ENCODE peak calls at places on chromosomes 5 and 9, in five cellular contexts. V, F, H, J and D are unnamed samples. For H3K9me3, the result is how much of the 10 kb centered on the place peaks cover.

GRCh38 chr5:7867260-7867659 is 1.6 kb downstream of the FASTKD3 start:
- DNase-seq in F (no peak), H (no peak), J (no peak), V (no peak), D (no peak)

GRCh38 chr9:130879863-130880411 is 16.7 kb downstream of the QRFP start:
- DNase-seq in V (no peak), J (no peak), H (no peak), F (no peak), D (peak)

GRCh38 chr5:108367679-108368334 is 14.1 kb downstream of the FBXL17 start:
- DNase-seq in V (no peak), J (no peak), F (no peak), H (no peak), D (no peak)

GRCh38 chr5:76999451-76999850 is 30.8 kb upstream of the AGGF1 start:
- DNase-seq in V (peak), J (no peak), H (no peak), F (no peak), D (no peak)

GRCh38 chr9:72203205-72203803 is 54.1 kb downstream of the GDA start:
- DNase-seq in F (no peak), V (peak), H (no peak), J (no peak), D (no peak)

GRCh38 chr5:173327948-173328895 is at the start of gene STC2:
- DNase-seq in F (peak), V (peak), H (no peak), J (peak), D (peak)

GRCh38 chr9:109856785-109857184 is 76.8 kb downstream of the PALM2AKAP2 start:
- DNase-seq in H (no peak), V (peak), F (no peak), J (no peak), D (peak)

GRCh38 chr5:142199388-142199787 is 90.8 kb downstream of the NDFIP1 start:
- DNase-seq in V (no peak), H (no peak), J (no peak), F (no peak), D (no peak)

GRCh38 chr5:64497390-64497789 is 8.4 kb upstream of the RGS7BP start:
- DNase-seq in H (no peak), J (no peak), F (no peak), V (peak), D (no peak)

GRCh38 chr5:169499990-169500389 is 83.6 kb upstream of the SPDL1 start:
- DNase-seq in V (no peak), J (no peak), H (no peak), F (no peak), D (no peak)

GRCh38 chr5:133596049-133596448 is 16.3 kb downstream of the FSTL4 start:
- DNase-seq in V (no peak), F (peak), H (no peak), J (peak), D (no peak)

GRCh38 chr5:132050136-132050535 is 10.3 kb upstream of the IL3 start:
- DNase-seq in V (no peak), H (peak), F (peak), J (peak), D (peak)

GRCh38 chr9:120402741-120403542 is 177.0 kb downstream of the CDK5RAP2 start:
- DNase-seq in J (no peak), F (no peak), V (peak), H (no peak), D (no peak)

GRCh38 chr5:166324372-166324771 is 1967.1 kb upstream of the WWC1 start:
- DNase-seq in H (no peak), F (no peak), J (no peak), V (no peak), D (no peak)

DNA sequence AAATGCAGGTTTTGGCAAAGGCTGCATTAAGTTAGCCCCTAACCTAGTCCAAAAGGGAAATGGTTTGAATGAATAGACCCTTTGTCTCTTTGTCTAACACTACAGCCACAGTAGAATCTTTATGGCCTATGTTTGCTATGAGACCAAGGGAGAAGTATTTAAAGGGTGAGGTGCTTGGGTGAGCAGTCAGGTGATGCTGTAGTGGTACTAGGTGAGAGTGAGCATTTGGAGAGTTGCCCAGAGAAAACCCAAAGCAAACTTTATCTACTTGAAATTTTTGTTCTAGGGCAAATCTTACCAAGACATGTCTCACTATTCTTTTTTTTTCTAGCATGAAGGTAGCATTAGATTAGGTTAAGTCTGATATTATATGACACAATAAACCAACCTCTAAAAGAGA is 1961.4 kb upstream of the WWC1 start:
- DNase-seq in J (no peak), V (no peak), H (no peak), F (no peak), D (no peak)
- H3K9me3 ChIP-seq in J (under half), V (under half), H (under half), F (under half), D (under half)

DNA sequence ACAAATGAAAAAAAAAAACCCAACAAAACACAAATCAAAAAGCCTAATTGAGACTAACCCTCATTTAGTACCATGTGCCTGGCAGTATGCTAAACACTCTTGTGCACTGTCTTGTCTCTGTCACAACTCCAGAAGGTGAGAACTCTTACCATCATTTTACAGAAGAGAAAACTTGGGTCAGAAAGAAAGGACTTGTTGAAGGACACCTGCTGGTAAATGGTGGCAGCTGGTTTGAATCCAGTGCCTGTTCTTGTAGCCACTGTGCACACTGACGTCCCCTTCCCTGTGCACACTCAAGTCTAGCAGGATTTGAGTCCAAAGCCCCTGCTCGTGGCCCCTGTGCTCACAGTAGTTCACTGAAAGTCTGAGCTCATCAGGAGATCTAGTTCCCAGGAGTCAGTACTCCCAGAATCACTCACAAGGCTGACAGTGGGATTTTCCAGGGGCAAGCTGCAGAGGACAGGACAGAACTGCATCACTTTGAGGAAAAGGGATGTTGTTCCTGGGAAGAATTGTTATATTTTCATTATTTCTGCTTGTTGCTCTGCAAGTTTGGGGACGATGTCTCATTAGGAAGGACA is 43.0 kb upstream of the HSD17B4 start:
- DNase-seq in H (no peak), F (no peak), V (no peak), J (no peak), D (no peak)
- TF ChIP-seq CTCF in H (no peak), F (no peak), V (no peak), J (no peak), D (no peak)

GRCh38 chr9:65409471-65409980 is 124.5 kb upstream of the FOXD4L5 start:
- DNase-seq in F (no peak), V (no peak), J (no peak), H (no peak), D (no peak)

GRCh38 chr9:65400886-65401285 is 115.9 kb upstream of the FOXD4L5 start:
- DNase-seq in H (no peak), J (no peak), V (no peak), F (no peak), D (no peak)

GRCh38 chr9:65403721-65404120 is 118.7 kb upstream of the FOXD4L5 start:
- DNase-seq in H (no peak), J (no peak), V (no peak), F (no peak), D (no peak)

GRCh38 chr9:65404232-65405006 is 119.4 kb upstream of the FOXD4L5 start:
- DNase-seq in V (no peak), F (no peak), H (no peak), J (peak), D (no peak)

DNA sequence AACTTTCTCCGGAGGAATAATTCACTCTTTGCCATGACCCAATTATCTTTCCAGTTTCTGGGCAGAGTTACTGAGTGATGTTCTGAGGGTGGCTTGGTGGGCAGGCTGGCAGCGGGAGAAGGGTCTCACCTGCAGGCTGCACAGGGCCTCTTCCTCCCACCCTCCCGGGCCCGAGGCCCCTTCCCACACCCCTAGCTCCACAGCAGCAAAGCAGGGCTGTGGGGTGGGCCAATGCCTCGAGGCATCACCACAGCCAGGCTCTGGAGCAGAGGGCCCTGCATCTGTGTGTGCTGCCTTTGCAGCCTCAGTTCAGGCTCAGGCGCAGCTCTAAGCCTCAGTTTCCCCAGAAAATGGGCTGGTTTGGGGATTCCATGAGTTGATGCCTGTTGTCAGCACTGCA is 120.2 kb upstream of the FOXD4L5 start:
- DNase-seq in F (no peak), J (no peak), H (no peak), V (no peak), D (no peak)
- H3K9me3 ChIP-seq in F (half or more), J (under half), H (under half), V (under half), D (under half)

DNA sequence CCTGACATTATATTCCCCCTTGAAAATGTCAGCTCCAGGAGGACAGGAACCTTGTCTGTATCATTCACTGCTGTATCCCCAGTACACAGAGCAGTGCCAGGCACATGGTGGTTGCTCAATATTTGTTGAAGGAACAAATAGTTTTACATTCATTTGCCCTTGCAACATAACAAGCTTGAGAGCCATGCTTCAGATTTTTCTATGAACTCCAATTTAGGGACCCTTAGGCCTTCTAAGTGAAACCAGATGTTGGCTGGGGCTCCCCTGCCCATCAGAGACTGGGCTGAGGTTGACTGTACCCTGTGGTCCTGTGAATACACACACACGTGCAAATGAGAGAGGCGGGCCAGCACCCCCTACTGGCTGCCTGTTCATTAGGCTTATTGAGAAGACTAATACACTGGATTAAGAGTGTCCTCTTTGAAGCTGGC is 214.9 kb upstream of the WWC1 start:
- DNase-seq in V (peak), J (no peak), H (no peak), F (no peak), D (peak)
- TF ChIP-seq CTCF in V (peak), J (no peak), H (peak), F (peak), D (peak)